ENCODE peak calls at places on chromosomes 16 and 17, in nine cellular contexts. C is astrocyte of the hippocampus; P is pancreas; Q is effector CD4-positive, alpha-beta T cell; F is A549; O is naive B cell; J is Caki2; R is NCI-H82; D is fibroblast of pulmonary artery. H is an unnamed sample.

GRCh38 chr17:2400474-2400866 is 390 bp downstream of the MNT start:
- DNase-seq in J (peak; percentile 56), D (peak; percentile 40), C (peak; percentile 72), O (peak; percentile 62), R (peak; percentile 60), F (no peak), P (peak; percentile 74), Q (peak; percentile 46), H (no peak)

GRCh38 chr16:85663891-85664321 is 24.8 kb downstream of the GINS2 start:
- DNase-seq in R (no peak), J (no peak), Q (no peak), F (no peak), P (peak; percentile 83), O (no peak), C (no peak), D (no peak), H (no peak)

GRCh38 chr17:9932481-9932880 is 27.4 kb upstream of the RCVRN start:
- DNase-seq in F (no peak), J (no peak), C (no peak), O (no peak), D (no peak), Q (no peak), R (no peak), P (no peak), H (no peak)

GRCh38 chr16:25838724-25839186 is 147.0 kb downstream of the HS3ST4 start:
- DNase-seq in R (peak; percentile 88), D (peak; percentile 62), Q (peak; percentile 8), P (no peak), F (peak; percentile 19), J (peak; percentile 54), O (peak; percentile 38), C (peak; percentile 55), H (no peak)

GRCh38 chr17:38746893-38747384 is 1.2 kb downstream of the PCGF2 start:
- DNase-seq in F (no peak), R (peak; percentile 62), J (no peak), C (no peak), Q (no peak), O (no peak), P (peak; percentile 56), D (no peak), H (no peak)

GRCh38 chr16:88331989-88332920 is 50.5 kb upstream of the ZNF469 start:
- DNase-seq in Q (no peak), F (peak; percentile 95), P (peak; percentile 79), R (no peak), O (no peak), C (peak; percentile 100), D (peak; percentile 99), J (peak; percentile 98), H (no peak)

GRCh38 chr17:33986566-33986965 is 268.5 kb upstream of the CCL2 start:
- DNase-seq in C (no peak), O (no peak), Q (no peak), D (no peak), P (no peak), J (no peak), R (peak; percentile 98), F (no peak), H (no peak)

GRCh38 chr17:56125830-56126819 is 27.1 kb upstream of the ANKFN1 start:
- DNase-seq in Q (no peak), C (peak; percentile 89), F (no peak), J (no peak), P (no peak), D (peak; percentile 53), R (peak; percentile 86), O (no peak), H (no peak)

GRCh38 chr17:49557204-49558024 is 18.3 kb upstream of the NXPH3 start:
- DNase-seq in D (peak; percentile 71), C (peak; percentile 63), R (peak; percentile 92), P (no peak), Q (no peak), F (peak; percentile 72), O (no peak), J (no peak), H (no peak)

GRCh38 chr16:8579559-8579958 is 10.8 kb downstream of the TMEM114 start:
- DNase-seq in R (no peak), P (no peak), J (no peak), O (no peak), D (no peak), Q (no peak), C (no peak), F (no peak), H (no peak)

GRCh38 chr17:72152392-72152727 is 31.5 kb downstream of the SOX9 start:
- DNase-seq in J (no peak), P (no peak), R (no peak), F (no peak), C (peak; percentile 65), Q (no peak), D (peak; percentile 56), O (no peak), H (no peak)

GRCh38 chr17:14152726-14153125 is 83.4 kb downstream of the COX10 start:
- DNase-seq in C (no peak), F (no peak), D (no peak), P (no peak), Q (no peak), O (no peak), J (no peak), R (no peak), H (no peak)

GRCh38 chr16:878071-878784 is 77.7 kb upstream of the GNG13 start:
- DNase-seq in O (no peak), Q (no peak), R (peak; percentile 26), J (no peak), P (no peak), D (no peak), C (peak; percentile 51), F (peak; percentile 63), H (no peak)